ENCODE peak calls at places on chromosomes 16 and 17, in five cellular contexts. G, U, S, C and F are unnamed samples.

GRCh38 chr17:62188713-62189112 is 123.6 kb upstream of the MED13 start:
- DNase-seq in G (no peak), U (no peak), S (no peak), C (no peak), F (no peak)

GRCh38 chr16:65101009-65101408 is 20.9 kb downstream of the CDH11 start:
- DNase-seq in G (no peak), U (no peak), S (no peak), C (no peak), F (no peak)

GRCh38 chr16:47386201-47386718 is 74.6 kb downstream of the ITFG1 start:
- DNase-seq in G (no peak), U (no peak), S (no peak), C (no peak), F (no peak)

GRCh38 chr17:45904886-45905285 is 10.5 kb downstream of the MAPT start:
- DNase-seq in G (no peak), U (no peak), S (no peak), C (no peak), F (no peak)

GRCh38 chr17:45722161-45722560 is 62.0 kb upstream of the CRHR1 start:
- DNase-seq in G (no peak), U (peak; percentile 12), S (no peak), C (no peak), F (no peak)

GRCh38 chr16:85431431-85432124 is 181.5 kb upstream of the GSE1 start:
- DNase-seq in G (no peak), U (no peak), S (no peak), C (no peak), F (no peak)

GRCh38 chr16:46729326-46729995 is 18.7 kb downstream of the MYLK3 start:
- DNase-seq in G (no peak), U (no peak), S (no peak), C (no peak), F (no peak)

GRCh38 chr16:11793840-11794239 is 3.2 kb downstream of the ZC3H7A start:
- DNase-seq in G (no peak), U (peak; percentile 43), S (no peak), C (no peak), F (no peak)

GRCh38 chr17:65228734-65229390 is 91.7 kb downstream of the RGS9 start:
- DNase-seq in G (peak; percentile 54), U (peak; percentile 34), S (no peak), C (peak; percentile 19), F (peak; percentile 71)